ENCODE peak calls at places on chromosomes 4 and X, in five cellular contexts. N, C, X, O and Z are unnamed samples.

GRCh38 chr4:70712150-70712549 is 9.6 kb upstream of the RUFY3 start:
- DNase-seq in X (no peak), C (no peak), O (no peak), N (no peak), Z (no peak)

GRCh38 chr4:140726776-140727500 is 29.2 kb downstream of the TBC1D9 start:
- DNase-seq in X (no peak), O (no peak), N (no peak), C (no peak), Z (no peak)

GRCh38 chr4:57270350-57270749 is 160.2 kb upstream of the IGFBP7 start:
- DNase-seq in O (no peak), C (no peak), X (no peak), N (no peak), Z (no peak)

GRCh38 chrX:136146614-136147319 is 566 bp upstream of the FHL1 start:
- DNase-seq in X (no peak), O (peak; percentile 51), C (no peak), N (no peak), Z (peak; percentile 28)

GRCh38 chrX:12339921-12340320 is 201.6 kb downstream of the FRMPD4 start:
- DNase-seq in X (no peak), N (no peak), O (no peak), C (no peak), Z (no peak)

GRCh38 chrX:39479856-39480255 is 617.9 kb downstream of the BCOR start:
- DNase-seq in C (no peak), O (no peak), X (no peak), N (no peak), Z (no peak)

GRCh38 chrX:150159537-150159936 is 203.6 kb upstream of the MAMLD1 start:
- DNase-seq in X (no peak), N (no peak), O (no peak), C (no peak), Z (no peak)

GRCh38 chr4:186095406-186095805 is 9.1 kb upstream of the FAM149A start:
- DNase-seq in X (no peak), C (no peak), O (no peak), N (no peak), Z (no peak)

GRCh38 chrX:47068214-47068613 is 10.0 kb upstream of the RGN start:
- DNase-seq in N (no peak), X (no peak), C (peak; percentile 69), O (no peak), Z (no peak)

GRCh38 chr4:7876096-7876993 is 63.3 kb downstream of the AFAP1 start:
- DNase-seq in O (no peak), N (peak; percentile 54), X (no peak), C (peak; percentile 55), Z (no peak)

GRCh38 chrX:51215266-51215665 is 117.4 kb upstream of the NUDT10 start:
- DNase-seq in C (peak; percentile 0), X (no peak), N (no peak), O (no peak), Z (no peak)

GRCh38 chrX:94178145-94178790 is 504.3 kb downstream of the FAM133A start:
- DNase-seq in C (no peak), X (no peak), N (no peak), O (no peak), Z (no peak)

GRCh38 chr4:152771736-152772533 is 7.6 kb downstream of the TIGD4 start:
- DNase-seq in C (no peak), X (no peak), O (no peak), N (no peak), Z (no peak)

GRCh38 chr4:101244349-101244748 is 103.0 kb downstream of the PPP3CA start:
- DNase-seq in N (no peak), X (no peak), C (no peak), O (no peak), Z (no peak)

GRCh38 chr4:19135886-19136633 is 1114.5 kb upstream of the LCORL start:
- DNase-seq in O (no peak), X (no peak), C (no peak), N (no peak), Z (no peak)

GRCh38 chrX:151723156-151723760 is 7.4 kb downstream of the FATE1 start:
- DNase-seq in X (no peak), C (no peak), O (no peak), N (no peak), Z (no peak)

GRCh38 chr4:183388021-183388420 is 56.4 kb upstream of the CDKN2AIP start:
- DNase-seq in N (no peak), X (no peak), C (no peak), O (no peak), Z (no peak)

GRCh38 chr4:184177271-184177670 is 40.4 kb downstream of the ENPP6 start:
- DNase-seq in X (no peak), C (no peak), N (no peak), O (no peak), Z (no peak)

GRCh38 chr4:8080754-8081065 is 77.9 kb downstream of the ABLIM2 start:
- DNase-seq in O (no peak), C (no peak), X (no peak), N (no peak), Z (no peak)

GRCh38 chr4:151417164-151417571 is 8.2 kb downstream of the FHIP1A start:
- DNase-seq in O (no peak), X (no peak), C (peak; percentile 46), N (no peak), Z (no peak)

GRCh38 chrX:20527458-20528099 is 260.9 kb upstream of the RPS6KA3 start:
- DNase-seq in N (peak; percentile 26), C (peak; percentile 21), O (no peak), X (no peak), Z (no peak)

GRCh38 chr4:21544410-21544809 is 404.2 kb downstream of the KCNIP4 start:
- DNase-seq in C (no peak), O (no peak), X (no peak), N (no peak), Z (no peak)

GRCh38 chr4:4480685-4481393 is 61.0 kb downstream of the STX18 start:
- DNase-seq in N (peak; percentile 45), O (no peak), X (no peak), C (no peak), Z (no peak)

GRCh38 chr4:155608231-155608885 is 58.3 kb upstream of the GUCY1A1 start:
- DNase-seq in X (no peak), N (no peak), C (no peak), O (no peak), Z (no peak)

GRCh38 chr4:41632481-41633073 is 94.6 kb downstream of the LIMCH1 start:
- DNase-seq in O (no peak), X (no peak), N (no peak), C (no peak), Z (no peak)

GRCh38 chr4:35250771-35251170 is 993.5 kb downstream of the ARAP2 start:
- DNase-seq in C (no peak), O (no peak), N (no peak), X (no peak), Z (no peak)

GRCh38 chrX:154357205-154357604 is 17.2 kb downstream of the FLNA start:
- DNase-seq in C (no peak), X (no peak), O (no peak), N (no peak), Z (no peak)

GRCh38 chr4:187687701-187688100 is 307.9 kb upstream of the ZFP42 start:
- DNase-seq in O (no peak), C (no peak), X (no peak), N (no peak), Z (no peak)

GRCh38 chr4:40976343-40976742 is 226.6 kb downstream of the NSUN7 start:
- DNase-seq in C (peak; percentile 57), O (no peak), X (no peak), N (peak; percentile 55), Z (no peak)

GRCh38 chr4:78162821-78163220 is 105.7 kb downstream of the FRAS1 start:
- DNase-seq in O (no peak), C (no peak), N (no peak), X (no peak), Z (no peak)

GRCh38 chr4:175070444-175070843 is 152.3 kb downstream of the ADAM29 start:
- DNase-seq in N (no peak), C (no peak), X (no peak), O (no peak), Z (no peak)

GRCh38 chrX:148609766-148610698 is 109.6 kb downstream of the AFF2 start:
- DNase-seq in X (no peak), C (no peak), N (no peak), O (no peak), Z (no peak)

GRCh38 chrX:122572461-122572860 is 611.6 kb upstream of the GRIA3 start:
- DNase-seq in O (no peak), X (no peak), N (no peak), C (no peak), Z (no peak)

GRCh38 chr4:185513489-185514181 is 21.7 kb downstream of the PDLIM3 start:
- DNase-seq in X (no peak), C (peak; percentile 73), O (no peak), N (no peak), Z (no peak)

GRCh38 chr4:47713156-47713834 is 124.6 kb downstream of the CORIN start:
- DNase-seq in O (no peak), C (no peak), N (no peak), X (no peak), Z (no peak)

GRCh38 chrX:48488034-48488433 is 12.0 kb downstream of the FTSJ1 start:
- DNase-seq in X (no peak), C (no peak), N (no peak), O (no peak), Z (no peak)

GRCh38 chrX:140766024-140766611 is 56.6 kb downstream of the LINC00632 start:
- DNase-seq in X (no peak), N (peak; percentile 61), C (peak; percentile 27), O (peak; percentile 53), Z (no peak)

GRCh38 chr4:99447079-99447478 is 11.9 kb upstream of the ADH7 start:
- DNase-seq in X (no peak), C (no peak), N (no peak), O (no peak), Z (no peak)
- TF ChIP-seq TAF1 in X (no peak), C (no peak), N (no peak), O (no peak), Z (no peak)

DNA sequence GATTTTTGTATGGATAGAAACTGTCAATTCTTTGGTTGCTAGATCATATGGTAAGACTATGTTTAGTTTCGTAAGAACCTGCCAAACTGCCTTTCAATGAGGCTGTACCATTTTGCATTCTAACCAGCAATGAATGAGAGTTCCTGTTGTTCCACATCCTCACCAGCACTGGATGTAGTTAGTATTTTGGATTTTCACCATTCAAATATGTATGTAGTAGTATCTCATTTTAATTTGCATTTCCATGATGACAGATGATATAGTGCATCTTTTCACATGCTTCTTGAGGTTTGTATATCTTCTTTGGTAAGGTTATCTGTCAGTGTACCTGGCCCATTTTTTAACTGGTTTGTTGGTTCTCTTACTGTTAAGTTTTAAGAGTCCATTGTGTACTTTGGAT is 34.6 kb downstream of the CLOCK start:
- DNase-seq in C (no peak), N (no peak), X (no peak), O (no peak), Z (no peak)
- TF ChIP-seq POLR2AphosphoS5 in C (no peak), N (no peak), X (no peak), O (no peak), Z (no peak)

DNA sequence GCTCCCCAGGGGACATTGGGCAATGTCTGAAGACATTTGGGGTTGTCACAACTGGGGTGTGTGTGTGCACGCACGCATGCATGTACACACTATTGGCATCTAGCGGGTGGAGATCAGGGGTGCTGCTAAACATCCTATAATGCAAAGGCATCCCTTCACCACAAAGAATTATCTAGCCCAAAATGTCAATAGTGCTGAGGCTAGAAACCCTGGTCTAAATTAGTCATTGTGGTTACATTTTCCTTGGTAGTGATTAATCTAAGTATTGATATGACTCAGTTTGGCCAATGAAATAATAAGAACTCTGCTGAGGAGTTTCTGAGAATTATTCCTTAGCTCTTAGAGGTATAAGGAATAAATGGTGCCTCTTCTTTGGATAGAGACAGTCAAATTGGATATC is 200.2 kb downstream of the CLCN4 start:
- DNase-seq in N (no peak), C (no peak), O (no peak), X (no peak), Z (no peak)
- TF ChIP-seq TAF1 in N (no peak), C (no peak), O (no peak), X (no peak), Z (no peak)

GRCh38 chr4:42906906-42907774 is 14.6 kb downstream of the GRXCR1 start:
- DNase-seq in N (no peak), O (no peak), C (no peak), X (no peak), Z (no peak)
- TF ChIP-seq POLR2AphosphoS5 in N (no peak), O (no peak), C (no peak), X (no peak), Z (no peak)